ENCODE peak calls at places on chromosome 16, in seven cellular contexts. W, A, N, L, V, Z and D are unnamed samples.

GRCh38 chr16:31453255-31454204 is 5.8 kb upstream of the ARMC5 start:
- DNase-seq in A (peak), V (no peak), W (peak), Z (no peak), N (no peak), L (no peak), D (no peak)

GRCh38 chr16:16861546-16861945 is 482.6 kb downstream of the NPIPA7 start:
- DNase-seq in V (no peak), A (peak), Z (peak), N (no peak), W (peak), L (no peak), D (peak)

GRCh38 chr16:70161350-70161749 is 12.2 kb upstream of the CLEC18C start:
- DNase-seq in W (no peak), L (no peak), Z (no peak), V (no peak), A (no peak), N (no peak), D (no peak)

GRCh38 chr16:15764112-15764511 is 92.7 kb downstream of the MYH11 start:
- DNase-seq in N (no peak), Z (no peak), W (no peak), L (no peak), A (no peak), V (no peak), D (no peak)

GRCh38 chr16:888901-889570 is 81.7 kb downstream of the LMF1 start:
- DNase-seq in Z (no peak), A (no peak), L (no peak), V (no peak), W (no peak), N (no peak), D (no peak)

GRCh38 chr16:84983308-84983707 is 28.0 kb downstream of the ZDHHC7 start:
- DNase-seq in Z (no peak), W (no peak), L (no peak), V (no peak), A (no peak), N (no peak), D (no peak)

GRCh38 chr16:28923652-28924398 is 1.2 kb downstream of the RABEP2 start:
- DNase-seq in A (no peak), V (no peak), Z (no peak), L (no peak), N (no peak), W (no peak), D (no peak)

GRCh38 chr16:85898521-85899442 is at the start of gene IRF8:
- DNase-seq in V (no peak), A (peak), N (no peak), W (no peak), Z (no peak), L (no peak), D (no peak)

GRCh38 chr16:85145188-85145587 is 32.9 kb upstream of the CIBAR2 start:
- DNase-seq in W (no peak), Z (no peak), L (no peak), A (no peak), N (no peak), V (no peak), D (no peak)

GRCh38 chr16:1159973-1160772 is 7.3 kb downstream of the CACNA1H start:
- DNase-seq in W (no peak), N (no peak), Z (no peak), A (no peak), L (peak), V (no peak), D (no peak)

GRCh38 chr16:78432451-78432850 is 333.0 kb downstream of the WWOX start:
- DNase-seq in W (no peak), V (no peak), Z (no peak), N (no peak), A (no peak), L (no peak), D (no peak)

GRCh38 chr16:2032285-2033056 is 5.8 kb downstream of the NHERF2 start:
- DNase-seq in N (no peak), L (no peak), V (no peak), W (peak), Z (no peak), A (no peak), D (no peak)

DNA sequence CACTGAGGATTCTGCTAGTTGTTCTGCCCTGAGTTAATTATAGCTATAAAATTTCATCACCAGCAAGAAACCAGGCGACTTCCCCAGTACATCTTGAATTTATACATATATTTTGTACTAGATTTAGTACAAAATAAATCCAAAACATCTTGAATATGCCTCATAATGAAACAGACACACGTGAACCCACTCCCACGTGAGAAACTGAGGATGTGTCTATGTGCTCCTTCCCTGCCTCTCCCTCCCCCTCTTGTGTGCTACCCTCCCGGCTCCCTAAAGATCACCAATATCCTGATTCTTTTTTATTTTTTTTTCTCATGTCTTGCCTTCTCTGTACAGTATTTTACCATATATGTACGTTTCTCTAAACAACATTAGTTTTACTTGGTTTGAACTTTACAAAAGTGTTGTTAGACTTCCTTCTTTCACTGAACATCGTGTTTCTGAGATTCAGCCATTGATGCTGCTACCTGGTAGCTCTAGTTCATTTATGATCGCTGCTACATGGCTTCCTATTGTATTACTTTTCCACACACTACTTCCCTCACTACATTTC is 1.1 kb upstream of the LCMT1 start:
- DNase-seq in A (peak), L (no peak), V (no peak), W (no peak), N (no peak), Z (no peak), D (no peak)
- H3K4me3 ChIP-seq in A (peak), L (peak), V (peak), W (peak), N (peak), Z (peak), D (peak)

GRCh38 chr16:67028555-67029248 is at the start of gene CBFB:
- DNase-seq in W (peak), V (peak), N (peak), L (peak), A (peak), Z (peak), D (peak)

GRCh38 chr16:67027046-67027445 is 1.9 kb upstream of the CBFB start:
- DNase-seq in A (no peak), L (no peak), Z (no peak), N (no peak), V (no peak), W (no peak), D (no peak)

GRCh38 chr16:67029249-67030096 is 524 bp downstream of the CBFB start:
- DNase-seq in V (no peak), N (no peak), W (peak), A (peak), L (peak), Z (no peak), D (peak)

GRCh38 chr16:67026570-67026969 is 2.4 kb upstream of the CBFB start:
- DNase-seq in L (no peak), V (no peak), W (no peak), Z (no peak), A (no peak), N (no peak), D (no peak)

DNA sequence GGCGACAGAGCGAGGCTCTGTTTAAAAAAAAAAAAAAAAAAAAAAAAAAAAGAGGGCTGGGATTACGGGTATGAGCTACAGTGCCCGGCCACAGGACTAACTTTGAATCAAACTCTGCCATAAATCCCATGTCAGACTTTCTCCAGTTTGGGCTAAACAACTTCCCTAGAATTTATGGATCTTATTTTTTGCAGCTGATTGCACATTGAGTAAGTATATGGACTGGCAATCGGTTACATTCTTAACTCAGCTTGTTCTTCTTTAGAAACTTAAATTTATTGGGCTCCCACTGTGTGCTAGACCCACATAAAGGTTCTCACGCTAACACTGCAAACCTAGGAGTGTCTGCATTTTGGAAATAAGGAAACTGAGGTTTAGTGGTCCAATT is 788 bp upstream of the CBFB start:
- DNase-seq in V (no peak), L (no peak), A (no peak), W (no peak), Z (no peak), N (no peak), D (no peak)
- H3K4me3 ChIP-seq in V (peak), L (peak), A (peak), W (peak), Z (peak), N (peak), D (peak)

GRCh38 chr16:80803341-80804060 is 897 bp downstream of the CDYL2 start:
- DNase-seq in Z (no peak), A (peak), N (no peak), W (peak), L (no peak), V (no peak), D (no peak)

GRCh38 chr16:80802902-80803301 is 1.5 kb downstream of the CDYL2 start:
- DNase-seq in Z (no peak), N (no peak), A (no peak), L (no peak), V (no peak), W (no peak), D (no peak)

GRCh38 chr16:80802129-80802528 is 2.3 kb downstream of the CDYL2 start:
- DNase-seq in V (no peak), N (no peak), A (no peak), L (no peak), W (no peak), Z (no peak), D (no peak)

GRCh38 chr16:80804451-80805383 is at the start of gene CDYL2:
- DNase-seq in A (peak), W (peak), L (no peak), V (no peak), N (no peak), Z (no peak), D (no peak)

DNA sequence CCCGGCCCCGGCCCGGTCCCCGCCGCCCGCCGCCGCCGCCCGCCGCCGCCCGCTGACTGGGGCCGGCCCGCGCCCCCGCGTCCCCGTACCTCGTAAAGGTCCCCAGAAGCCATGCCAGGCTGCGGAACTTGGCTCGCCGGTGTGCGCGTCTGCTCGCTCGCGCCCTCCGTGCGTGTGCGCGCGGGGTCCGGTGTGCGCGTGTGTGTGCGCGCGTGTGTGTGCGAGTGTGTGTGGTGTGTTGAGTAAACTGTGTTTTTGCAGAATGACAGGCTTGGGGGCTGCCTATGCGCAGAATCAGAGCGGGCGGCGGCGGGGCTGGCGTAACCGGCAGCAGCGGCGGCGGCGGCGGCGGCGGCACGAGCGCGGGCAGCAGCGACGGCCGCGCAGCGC is 342 bp downstream of the CDYL2 start:
- DNase-seq in W (peak), A (peak), L (peak), N (no peak), V (no peak), Z (peak), D (peak)
- H3K4me3 ChIP-seq in W (peak), A (peak), L (peak), N (peak), V (peak), Z (peak), D (peak)

GRCh38 chr16:81514041-81514559 is 69.5 kb downstream of the CMIP start:
- DNase-seq in W (no peak), L (no peak), A (no peak), V (no peak), N (no peak), Z (no peak), D (no peak)
- H3K4me3 ChIP-seq in W (no peak), L (no peak), A (no peak), V (no peak), N (no peak), Z (no peak), D (no peak)

DNA sequence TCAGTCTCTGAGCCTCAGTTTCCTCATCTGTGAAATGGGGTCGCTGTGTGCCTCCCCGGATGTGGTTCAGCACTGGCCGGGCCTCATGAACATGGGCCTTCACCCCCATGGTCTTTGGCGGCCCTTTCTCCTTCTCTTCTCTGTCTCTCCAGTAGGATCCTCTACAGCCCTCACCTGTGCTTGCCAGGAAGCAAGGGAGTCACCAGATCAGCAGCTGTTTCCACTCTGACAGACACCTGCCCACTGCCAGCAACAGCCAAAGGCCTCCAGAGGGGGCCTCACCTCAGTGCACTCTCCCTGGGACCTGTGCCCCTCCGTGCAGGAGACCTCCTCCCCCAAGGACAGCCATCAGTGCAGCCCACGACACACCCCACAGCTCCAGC is 89.4 kb downstream of the C16orf78 start:
- DNase-seq in L (peak), A (no peak), W (no peak), N (no peak), V (no peak), Z (no peak), D (no peak)
- H3K4me3 ChIP-seq in L (no peak), A (no peak), W (no peak), N (no peak), V (no peak), Z (no peak), D (no peak)

GRCh38 chr16:7304932-7305331 is 27.7 kb upstream of the RBFOX1 start:
- DNase-seq in W (no peak), V (no peak), Z (no peak), N (no peak), A (no peak), L (no peak), D (no peak)

GRCh38 chr16:7304257-7304656 is 28.4 kb upstream of the RBFOX1 start:
- DNase-seq in A (no peak), N (no peak), L (no peak), Z (no peak), W (no peak), V (no peak), D (no peak)

GRCh38 chr16:7303677-7304200 is 28.9 kb upstream of the RBFOX1 start:
- DNase-seq in W (no peak), L (no peak), N (no peak), V (no peak), A (no peak), Z (no peak), D (no peak)

DNA sequence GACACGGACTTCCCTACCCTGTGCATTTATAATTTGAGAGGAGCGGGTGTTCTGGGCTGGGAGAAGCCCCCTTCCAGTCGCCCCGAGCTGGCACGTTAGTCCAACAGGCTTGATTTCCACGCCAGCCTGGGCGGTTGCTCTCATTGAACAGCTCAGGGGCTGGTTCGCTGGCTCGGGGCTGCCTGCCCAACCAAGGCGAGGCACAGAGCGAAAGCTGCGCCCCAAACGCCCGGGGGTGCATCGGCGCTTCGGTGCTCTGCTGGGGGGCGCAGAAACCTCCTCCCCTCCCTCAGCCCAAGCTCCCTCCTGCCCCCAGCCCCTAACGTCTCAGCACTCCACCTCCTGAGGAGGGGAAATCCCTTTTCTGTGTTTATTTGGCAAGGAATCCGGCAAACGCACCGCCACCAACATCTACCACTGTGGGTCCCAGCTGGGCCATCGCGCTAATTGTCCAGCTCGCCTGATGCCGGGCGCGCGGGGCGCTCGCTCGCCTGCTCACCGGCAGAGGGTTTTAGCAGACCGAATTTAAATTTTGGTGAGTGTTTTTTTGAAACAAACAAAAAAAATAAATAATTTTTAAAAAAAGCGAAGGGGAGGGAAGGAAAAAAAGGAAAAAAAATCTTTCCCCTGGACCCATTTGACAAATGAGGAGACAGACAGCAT is 29.5 kb upstream of the RBFOX1 start:
- DNase-seq in L (no peak), A (no peak), N (no peak), V (no peak), Z (no peak), W (no peak), D (no peak)
- H3K4me3 ChIP-seq in L (no peak), A (no peak), N (no peak), V (peak), Z (no peak), W (no peak), D (peak)

DNA sequence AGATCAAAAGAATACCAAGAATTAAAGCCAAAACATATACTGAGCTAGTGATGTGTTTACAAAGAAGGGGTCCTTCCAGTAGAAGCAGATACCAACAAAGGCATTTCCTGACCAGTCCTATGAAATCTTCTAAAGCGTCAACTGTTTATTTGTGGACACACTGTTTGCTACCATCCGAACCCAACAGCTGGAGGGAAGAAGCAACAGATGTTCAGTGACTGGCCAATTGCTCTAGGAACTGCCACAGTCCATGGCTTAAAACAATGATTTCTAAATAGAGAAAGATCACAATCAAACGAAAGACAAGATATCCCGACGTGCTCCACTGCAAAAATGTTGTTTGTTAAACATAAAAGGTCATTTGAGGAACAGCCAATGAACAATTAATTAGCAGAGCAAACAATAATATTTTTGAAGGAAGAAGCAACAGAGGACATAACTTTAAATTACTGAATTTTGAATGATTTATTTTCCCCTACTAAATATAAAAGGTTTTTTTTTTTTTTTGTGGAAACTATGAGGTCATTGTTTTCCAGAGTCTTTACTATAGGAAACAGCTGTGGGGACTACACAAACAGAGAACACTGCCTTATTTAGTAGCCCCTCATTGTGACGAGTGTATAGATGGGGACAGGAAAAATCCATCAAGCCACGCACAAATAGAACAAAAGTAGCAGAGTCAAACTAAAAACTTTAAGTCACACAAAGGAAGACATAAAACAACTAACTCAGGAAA is 17.2 kb downstream of the USP31 start:
- DNase-seq in L (no peak), N (no peak), V (no peak), W (no peak), A (peak), Z (no peak), D (no peak)
- H3K4me3 ChIP-seq in L (peak), N (no peak), V (peak), W (peak), A (no peak), Z (no peak), D (no peak)